ENCODE peak calls at places on chromosomes 1 and 21, in ten cellular contexts. O, M, E, J, F, B, K, I, L and X are unnamed samples.

GRCh38 chr1:94736549-94736948 is 83.6 kb upstream of the SLC44A3 start:
- DNase-seq in J (no peak), E (no peak), O (no peak), M (no peak), B (no peak), K (no peak), F (no peak), L (no peak), I (no peak), X (no peak)

GRCh38 chr21:25717491-25718139 is 17.1 kb downstream of the ATP5PF start:
- DNase-seq in I (no peak), J (no peak), L (peak), E (no peak), B (no peak), K (no peak), F (peak), O (no peak), M (no peak), X (no peak)

GRCh38 chr1:4061521-4062031 is 161.5 kb upstream of the C1orf174 start:
- DNase-seq in F (no peak), M (no peak), E (no peak), J (no peak), L (no peak), B (no peak), K (no peak), I (peak), O (no peak), X (no peak)

GRCh38 chr1:110533230-110533629 is 14.3 kb upstream of the KCNA10 start:
- DNase-seq in M (no peak), B (no peak), J (no peak), F (no peak), O (no peak), I (no peak), E (no peak), K (no peak), L (no peak), X (no peak)

GRCh38 chr1:43936470-43937151 is 3.0 kb downstream of the ARTN start:
- DNase-seq in F (peak), O (no peak), L (no peak), K (peak), I (peak), J (no peak), B (no peak), E (no peak), M (no peak), X (no peak)

GRCh38 chr1:84442256-84442655 is 36.8 kb upstream of the RPF1 start:
- DNase-seq in I (no peak), J (peak), B (peak), M (peak), K (peak), O (peak), L (peak), F (peak), E (no peak), X (no peak)

GRCh38 chr1:109639063-109639840 is 16.6 kb upstream of the GSTM4 start:
- DNase-seq in O (peak), L (no peak), F (no peak), B (no peak), E (peak), M (no peak), I (no peak), J (no peak), K (no peak), X (no peak)

GRCh38 chr1:182113879-182114626 is 52.5 kb upstream of the ZNF648 start:
- DNase-seq in J (no peak), F (no peak), O (no peak), B (no peak), K (no peak), L (no peak), E (no peak), I (peak), M (no peak), X (no peak)

GRCh38 chr21:32716486-32716885 is 11.3 kb downstream of the SYNJ1 start:
- DNase-seq in J (no peak), K (no peak), L (no peak), I (no peak), B (no peak), O (no peak), E (no peak), F (no peak), M (no peak), X (no peak)

GRCh38 chr1:235038701-235039100 is 89.9 kb downstream of the TOMM20 start:
- DNase-seq in O (no peak), B (no peak), L (no peak), I (no peak), M (no peak), E (no peak), J (no peak), K (no peak), F (no peak), X (no peak)

GRCh38 chr1:53111693-53112092 is 30.7 kb downstream of the SLC1A7 start:
- DNase-seq in K (no peak), M (no peak), B (no peak), E (no peak), F (no peak), I (no peak), J (no peak), O (no peak), L (no peak), X (no peak)

GRCh38 chr1:204647114-204647804 is 38.3 kb downstream of the LRRN2 start:
- DNase-seq in O (peak), E (peak), K (peak), M (peak), J (no peak), F (peak), B (peak), I (peak), L (peak), X (no peak)

GRCh38 chr1:107477233-107477632 is 336.4 kb downstream of the NTNG1 start:
- DNase-seq in K (peak), M (no peak), I (no peak), O (peak), J (no peak), B (no peak), E (no peak), F (no peak), L (peak), X (no peak)

GRCh38 chr1:56864430-56864829 is 9.8 kb downstream of the C8A start:
- DNase-seq in J (no peak), B (no peak), E (no peak), I (no peak), L (no peak), O (no peak), F (no peak), K (no peak), M (no peak), X (no peak)

GRCh38 chr1:67791686-67792475 is 41.4 kb downstream of the GNG12 start:
- DNase-seq in F (peak), I (no peak), J (peak), M (no peak), E (no peak), L (no peak), K (peak), B (no peak), O (no peak), X (no peak)

GRCh38 chr1:107572674-107573205 is 392.2 kb downstream of the VAV3 start:
- DNase-seq in F (peak), E (peak), J (peak), B (no peak), L (no peak), O (no peak), K (peak), M (no peak), I (no peak), X (no peak)

GRCh38 chr1:247857069-247857985 is at the start of gene TRIM58:
- DNase-seq in B (peak), M (peak), I (peak), F (no peak), K (peak), J (no peak), L (peak), E (no peak), O (peak), X (peak)

GRCh38 chr1:160542303-160542945 is 19.4 kb upstream of the SLAMF6 start:
- DNase-seq in M (no peak), K (no peak), L (no peak), F (no peak), B (no peak), O (no peak), J (no peak), E (no peak), I (peak), X (no peak)

GRCh38 chr21:33281101-33281652 is 15.0 kb downstream of the IL10RB start:
- DNase-seq in L (no peak), J (no peak), I (no peak), F (no peak), B (no peak), M (no peak), K (no peak), O (no peak), E (no peak), X (no peak)

GRCh38 chr1:234659538-234659937 is 49.6 kb upstream of the IRF2BP2 start:
- DNase-seq in B (no peak), E (no peak), M (no peak), F (peak), L (no peak), O (no peak), J (no peak), K (no peak), I (no peak), X (no peak)

GRCh38 chr1:204945565-204945977 is 74.9 kb downstream of the NFASC start:
- DNase-seq in M (no peak), B (no peak), E (no peak), J (no peak), F (no peak), I (no peak), L (no peak), K (no peak), O (no peak), X (no peak)

GRCh38 chr1:197388801-197389200 is 120.7 kb downstream of the CRB1 start:
- DNase-seq in E (no peak), L (no peak), M (no peak), B (no peak), O (no peak), K (no peak), I (no peak), F (no peak), J (no peak), X (no peak)

GRCh38 chr1:28905921-28906666 is 8.3 kb upstream of the EPB41 start:
- DNase-seq in J (no peak), I (no peak), F (no peak), M (no peak), L (no peak), K (no peak), B (no peak), E (no peak), O (no peak), X (no peak)

GRCh38 chr1:223849352-223849751 is 3.6 kb upstream of the TP53BP2 start:
- DNase-seq in K (no peak), B (no peak), L (no peak), I (no peak), M (no peak), J (no peak), O (no peak), F (no peak), E (no peak), X (no peak)

GRCh38 chr21:16305686-16306085 is 575.9 kb downstream of the USP25 start:
- DNase-seq in E (no peak), K (no peak), L (no peak), F (no peak), I (no peak), J (no peak), B (no peak), O (no peak), M (no peak), X (no peak)

GRCh38 chr21:44537930-44538911 is 1.8 kb downstream of the KRTAP10-1 start:
- DNase-seq in E (no peak), B (no peak), F (no peak), I (peak), O (no peak), J (no peak), L (no peak), K (no peak), M (no peak), X (no peak)

GRCh38 chr1:50610563-50610962 is 187.3 kb upstream of the DMRTA2 start:
- DNase-seq in K (no peak), I (no peak), O (no peak), F (no peak), B (no peak), E (no peak), M (no peak), J (no peak), L (peak), X (no peak)

GRCh38 chr1:244350027-244350426 is 101.7 kb downstream of the ADSS2 start:
- DNase-seq in K (no peak), O (no peak), L (peak), J (no peak), M (no peak), E (no peak), I (no peak), F (no peak), B (no peak), X (no peak)

GRCh38 chr1:21901473-21901847 is 35.6 kb downstream of the HSPG2 start:
- DNase-seq in M (no peak), K (no peak), E (no peak), I (no peak), O (no peak), L (no peak), B (no peak), F (no peak), J (no peak), X (peak)

GRCh38 chr1:165426745-165427144 is 18.2 kb downstream of the RXRG start:
- DNase-seq in B (no peak), F (no peak), I (no peak), L (no peak), J (no peak), K (no peak), E (no peak), O (no peak), M (no peak), X (no peak)

GRCh38 chr21:29538115-29538514 is 239.4 kb downstream of the BACH1 start:
- DNase-seq in K (no peak), F (peak), M (no peak), B (no peak), O (no peak), J (peak), I (no peak), L (no peak), E (no peak), X (no peak)

GRCh38 chr1:83516369-83516768 is 482.6 kb downstream of the TTLL7 start:
- DNase-seq in B (no peak), K (no peak), O (no peak), J (no peak), L (no peak), F (peak), I (no peak), E (no peak), M (no peak), X (no peak)

GRCh38 chr1:234683856-234684632 is 74.1 kb upstream of the IRF2BP2 start:
- DNase-seq in O (no peak), E (peak), F (peak), L (peak), M (no peak), K (peak), I (peak), J (no peak), B (no peak), X (peak)

GRCh38 chr1:41240806-41241747 is 1.0 kb downstream of the SCMH1 start:
- DNase-seq in K (peak), J (no peak), O (peak), I (peak), F (peak), L (peak), B (no peak), M (peak), E (peak), X (peak)

GRCh38 chr1:40776236-40777072 is 7.1 kb upstream of the KCNQ4 start:
- DNase-seq in L (no peak), F (no peak), M (no peak), O (no peak), K (no peak), E (no peak), I (no peak), J (no peak), B (no peak), X (peak)

GRCh38 chr1:223430221-223430620 is 37.0 kb downstream of the CCDC185 start:
- DNase-seq in I (peak), J (no peak), E (no peak), K (no peak), O (no peak), M (no peak), L (no peak), B (no peak), F (no peak), X (no peak)

GRCh38 chr1:2312589-2313301 is 78.6 kb downstream of the MORN1 start:
- DNase-seq in O (no peak), F (no peak), J (no peak), I (peak), B (no peak), E (no peak), M (no peak), K (no peak), L (no peak), X (no peak)

GRCh38 chr1:143625886-143626285 is 345.9 kb downstream of the FAM72C start:
- DNase-seq in F (no peak), J (no peak), B (no peak), L (no peak), K (no peak), M (no peak), E (no peak), O (no peak), I (no peak), X (no peak)

GRCh38 chr1:43947061-43947889 is 525 bp downstream of the IPO13 start:
- DNase-seq in J (no peak), B (no peak), M (no peak), I (no peak), L (peak), F (no peak), K (no peak), E (no peak), O (peak), X (no peak)